ENCODE peak calls at places on chromosomes 2 and 18, in seven cellular contexts. T is smooth muscle cell of the brain vasculature; O is activated T-cell treated with anti-CD3 and anti-CD28 coated beads, Interleukin-2, amount 50 U/mL, for 72 hours; I is GM18507; S is astrocyte of the hippocampus; J is foreskin fibroblast; P is stimulated activated CD8-positive, alpha-beta memory T cell treated with anti-CD3 and anti-CD28 coated beads, Interleukin-7, amount 100 ng/mL, for 1 hour. L is an unnamed sample.

GRCh38 chr2:187054501-187055319 is 205.7 kb upstream of the ZSWIM2 start:
- DNase-seq in T (no peak), O (no peak), I (no peak), S (no peak), J (no peak), P (no peak), L (no peak)

GRCh38 chr2:128435576-128436497 is 117.2 kb upstream of the HS6ST1 start:
- DNase-seq in T (no peak), O (no peak), I (no peak), S (no peak), J (no peak), P (no peak), L (no peak)

GRCh38 chr18:68796936-68797690 is 767 bp upstream of the CCDC102B start:
- DNase-seq in T (peak; percentile 75), O (no peak), I (no peak), S (peak; percentile 79), J (peak; percentile 82), P (no peak), L (peak; percentile 87)

GRCh38 chr2:132662742-132663141 is 7.3 kb downstream of the LYPD1 start:
- DNase-seq in T (peak; percentile 66), O (no peak), I (no peak), S (peak; percentile 35), J (no peak), P (no peak), L (peak; percentile 23)

GRCh38 chr2:120730053-120730439 is 5.6 kb upstream of the GLI2 start:
- DNase-seq in T (no peak), O (no peak), I (no peak), S (no peak), J (no peak), P (no peak), L (no peak)

GRCh38 chr18:36623681-36624080 is 205.1 kb downstream of the TPGS2 start:
- DNase-seq in T (no peak), O (no peak), I (no peak), S (no peak), J (no peak), P (no peak), L (no peak)

GRCh38 chr2:133765693-133766092 is 197.4 kb upstream of the NCKAP5 start:
- DNase-seq in T (peak; percentile 53), O (no peak), I (no peak), S (peak; percentile 31), J (peak; percentile 4), P (no peak), L (no peak)

GRCh38 chr2:26652361-26653041 is 11.3 kb upstream of the CIB4 start:
- DNase-seq in T (no peak), O (no peak), I (no peak), S (no peak), J (peak; percentile 42), P (no peak), L (peak; percentile 95)

GRCh38 chr18:75304678-75305557 is 94.3 kb downstream of the TSHZ1 start:
- DNase-seq in T (no peak), O (no peak), I (no peak), S (no peak), J (no peak), P (no peak), L (no peak)

GRCh38 chr2:161415041-161415440 is 1.1 kb upstream of the TBR1 start:
- DNase-seq in T (no peak), O (peak; percentile 23), I (no peak), S (no peak), J (no peak), P (no peak), L (no peak)

GRCh38 chr2:36597532-36598377 is at the start of gene FEZ2:
- DNase-seq in T (no peak), O (peak; percentile 79), I (peak; percentile 76), S (peak; percentile 92), J (peak; percentile 91), P (peak; percentile 17), L (peak; percentile 79)

GRCh38 chr18:47832348-47832747 is 98.1 kb downstream of the SMAD2 start:
- DNase-seq in T (no peak), O (no peak), I (no peak), S (peak; percentile 14), J (no peak), P (no peak), L (no peak)

GRCh38 chr2:231552752-231553151 is 22.5 kb upstream of the NMUR1 start:
- DNase-seq in T (no peak), O (no peak), I (no peak), S (no peak), J (no peak), P (no peak), L (no peak)

GRCh38 chr2:61368687-61369665 is 101.9 kb downstream of the USP34 start:
- DNase-seq in T (no peak), O (peak; percentile 12), I (no peak), S (peak; percentile 40), J (no peak), P (no peak), L (no peak)

GRCh38 chr18:51666717-51667320 is 469.3 kb upstream of the MEX3C start:
- DNase-seq in T (no peak), O (no peak), I (no peak), S (peak; percentile 74), J (no peak), P (no peak), L (no peak)

GRCh38 chr18:9126337-9126736 is 10.2 kb upstream of the ANKRD12 start:
- DNase-seq in T (no peak), O (no peak), I (no peak), S (no peak), J (no peak), P (no peak), L (no peak)

GRCh38 chr2:11980809-11981208 is 234.4 kb downstream of the LPIN1 start:
- DNase-seq in T (peak; percentile 76), O (no peak), I (no peak), S (peak; percentile 88), J (no peak), P (no peak), L (no peak)

GRCh38 chr2:209463226-209463625 is 39.4 kb downstream of the MAP2 start:
- DNase-seq in T (no peak), O (no peak), I (no peak), S (no peak), J (no peak), P (no peak), L (no peak)

GRCh38 chr2:84442888-84443287 is 16.2 kb downstream of the SUCLG1 start:
- DNase-seq in T (no peak), O (no peak), I (no peak), S (no peak), J (no peak), P (no peak), L (no peak)

GRCh38 chr2:47564129-47564528 is 161.2 kb downstream of the MSH2 start:
- DNase-seq in T (no peak), O (no peak), I (no peak), S (no peak), J (no peak), P (no peak), L (no peak)

GRCh38 chr2:43175187-43175490 is 51.3 kb downstream of the ZFP36L2 start:
- DNase-seq in T (no peak), O (no peak), I (no peak), S (peak; percentile 62), J (peak; percentile 46), P (no peak), L (peak; percentile 57)

GRCh38 chr18:489244-490023 is 11.1 kb downstream of the COLEC12 start:
- DNase-seq in T (no peak), O (no peak), I (no peak), S (peak; percentile 45), J (peak; percentile 87), P (no peak), L (peak; percentile 66)

GRCh38 chr2:43088148-43089073 is 138.0 kb downstream of the ZFP36L2 start:
- DNase-seq in T (no peak), O (no peak), I (no peak), S (peak; percentile 53), J (peak; percentile 58), P (no peak), L (peak; percentile 73)

GRCh38 chr2:102144128-102144527 is 1.6 kb downstream of the IL1R1 start:
- DNase-seq in T (no peak), O (no peak), I (no peak), S (no peak), J (peak; percentile 48), P (no peak), L (peak; percentile 41)

GRCh38 chr2:127664065-127664894 is 11.1 kb downstream of the LIMS2 start:
- DNase-seq in T (no peak), O (no peak), I (no peak), S (no peak), J (no peak), P (no peak), L (no peak)

GRCh38 chr2:199596549-199596948 is 138.8 kb upstream of the SATB2 start:
- DNase-seq in T (no peak), O (no peak), I (no peak), S (peak; percentile 13), J (peak; percentile 7), P (no peak), L (no peak)